ENCODE peak calls at places on chromosomes 13 and 19, in eight cellular contexts. H is foreskin fibroblast, X is OCI-LY7, F is transverse colon, O is keratinocyte, M is neural crest cell, C is PC-3, T is endothelial cell. Y is an unnamed sample.

GRCh38 chr13:98509271-98510155 is 67.4 kb downstream of the STK24 start:
- DNase-seq in H (peak), X (no peak), F (peak), O (peak), M (no peak), C (peak), T (no peak), Y (no peak)

GRCh38 chr19:29478578-29479565 is 46.9 kb upstream of the VSTM2B start:
- DNase-seq in H (no peak), X (peak), F (no peak), O (no peak), M (peak), C (no peak), T (peak), Y (no peak)

GRCh38 chr19:13181747-13182388 is 31.7 kb downstream of the IER2 start:
- DNase-seq in H (peak), X (peak), F (peak), O (no peak), M (no peak), C (peak), T (no peak), Y (peak)

GRCh38 chr13:76129305-76130040 is 493.3 kb downstream of the LMO7 start:
- DNase-seq in H (no peak), X (no peak), F (no peak), O (no peak), M (no peak), C (no peak), T (no peak), Y (no peak)

GRCh38 chr13:94050686-94051085 is 428.8 kb downstream of the DCT start:
- DNase-seq in H (no peak), X (no peak), F (no peak), O (no peak), M (no peak), C (no peak), T (no peak), Y (no peak)

GRCh38 chr13:54958781-54959180 is 1930.2 kb downstream of the OLFM4 start:
- DNase-seq in H (no peak), X (no peak), F (no peak), O (no peak), M (no peak), C (no peak), T (no peak), Y (no peak)

GRCh38 chr19:29666634-29667389 is 1.6 kb downstream of the PLEKHF1 start:
- DNase-seq in H (peak), X (no peak), F (peak), O (no peak), M (no peak), C (no peak), T (peak), Y (no peak)

GRCh38 chr19:3821156-3821555 is 35.0 kb upstream of the MATK start:
- DNase-seq in H (no peak), X (no peak), F (no peak), O (no peak), M (no peak), C (no peak), T (no peak), Y (no peak)

GRCh38 chr19:40798997-40799557 is at the start of gene EGLN2:
- DNase-seq in H (no peak), X (no peak), F (no peak), O (no peak), M (no peak), C (no peak), T (no peak), Y (peak)

GRCh38 chr19:38516802-38517201 is 83.3 kb downstream of the RYR1 start:
- DNase-seq in H (no peak), X (no peak), F (no peak), O (no peak), M (no peak), C (no peak), T (no peak), Y (no peak)

GRCh38 chr13:20891768-20892167 is 10.8 kb downstream of the XPO4 start:
- DNase-seq in H (no peak), X (no peak), F (no peak), O (no peak), M (no peak), C (no peak), T (no peak), Y (no peak)
- TF ChIP-seq CTCF in H (no peak), X (no peak), F (no peak), O (no peak), M (no peak), C (no peak), T (no peak), Y (no peak)

GRCh38 chr19:52570005-52570861 is at the start of gene ZNF701:
- DNase-seq in H (peak), X (peak), F (peak), O (peak), M (peak), C (peak), T (peak), Y (peak)
- TF ChIP-seq CTCF in H (no peak), X (no peak), F (peak), O (no peak), M (peak), C (no peak), T (peak), Y (no peak)

GRCh38 chr19:43450545-43450997 is 14.8 kb downstream of the LYPD3 start:
- DNase-seq in H (peak), X (no peak), F (no peak), O (no peak), M (no peak), C (no peak), T (no peak), Y (no peak)
- TF ChIP-seq CTCF in H (no peak), X (no peak), F (no peak), O (no peak), M (no peak), C (no peak), T (no peak), Y (no peak)

DNA sequence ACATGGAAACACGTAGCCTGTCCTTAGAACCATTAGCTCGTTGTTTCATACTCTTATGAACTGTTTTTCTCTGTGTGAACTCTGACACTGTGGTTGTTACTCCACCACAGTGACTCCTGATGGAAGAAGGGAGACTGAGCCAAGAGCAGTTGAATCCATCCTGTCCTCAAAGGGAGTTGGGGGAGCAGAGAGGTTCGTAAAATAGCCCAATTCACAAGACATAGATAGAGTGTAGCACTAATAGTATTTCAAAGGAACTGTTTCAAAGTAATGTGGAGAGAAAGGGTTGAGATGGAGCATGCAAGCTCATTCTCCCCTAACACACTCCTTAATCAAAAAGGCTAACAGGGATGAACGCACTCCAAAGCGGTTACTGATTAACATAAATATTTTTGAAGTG is 964.7 kb downstream of the PCDH9 start:
- DNase-seq in H (peak), X (no peak), F (no peak), O (no peak), M (no peak), C (no peak), T (no peak), Y (no peak)
- TF ChIP-seq CTCF in H (no peak), X (no peak), F (no peak), O (no peak), M (no peak), C (no peak), T (no peak), Y (no peak)

DNA sequence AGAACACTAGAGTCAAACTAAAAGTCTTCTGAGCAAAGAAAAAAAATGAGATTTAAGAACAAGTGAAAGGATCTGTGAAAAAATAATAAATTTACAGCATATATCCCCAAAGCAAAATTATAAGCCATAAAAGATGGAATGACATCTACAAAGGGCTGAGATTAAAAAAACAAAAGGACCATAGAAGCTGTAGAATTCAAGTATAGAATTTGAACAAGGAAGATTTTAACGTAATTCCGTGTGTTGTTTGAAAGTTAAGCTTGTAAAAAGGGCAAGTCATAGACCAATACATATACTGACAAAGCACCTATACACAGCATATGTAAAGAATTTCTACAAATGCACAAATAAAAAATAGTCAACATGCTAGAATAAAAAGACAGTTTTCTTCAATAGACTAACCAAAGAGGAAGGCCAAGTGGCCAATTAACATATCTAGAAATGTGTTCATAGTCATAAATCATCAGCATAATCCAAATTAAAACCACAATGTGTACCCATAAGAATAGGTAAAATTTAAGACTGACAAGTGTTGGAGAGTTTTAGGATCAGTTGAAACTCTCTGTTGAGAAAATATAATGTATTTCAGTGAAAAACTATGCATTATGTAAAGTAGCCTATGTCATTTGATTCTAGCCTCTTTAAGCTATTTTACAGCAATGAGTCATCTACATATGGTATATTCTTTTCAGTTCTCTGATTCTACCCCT is 674.9 kb downstream of the OLFM4 start:
- DNase-seq in H (no peak), X (no peak), F (no peak), O (no peak), M (no peak), C (no peak), T (no peak), Y (no peak)
- TF ChIP-seq CTCF in H (no peak), X (no peak), F (no peak), O (no peak), M (no peak), C (no peak), T (no peak), Y (no peak)

GRCh38 chr19:10105241-10106099 is 692 bp upstream of the PPAN start:
- DNase-seq in H (no peak), X (peak), F (peak), O (no peak), M (no peak), C (no peak), T (no peak), Y (peak)

GRCh38 chr19:10107817-10108367 is 1.7 kb downstream of the PPAN start:
- DNase-seq in H (no peak), X (no peak), F (no peak), O (no peak), M (no peak), C (no peak), T (no peak), Y (no peak)

GRCh38 chr19:10104665-10105221 is 1.4 kb upstream of the PPAN start:
- DNase-seq in H (no peak), X (peak), F (peak), O (no peak), M (no peak), C (no peak), T (no peak), Y (peak)

GRCh38 chr19:10107254-10107653 is 1.1 kb downstream of the PPAN start:
- DNase-seq in H (no peak), X (no peak), F (no peak), O (no peak), M (no peak), C (no peak), T (no peak), Y (no peak)

DNA sequence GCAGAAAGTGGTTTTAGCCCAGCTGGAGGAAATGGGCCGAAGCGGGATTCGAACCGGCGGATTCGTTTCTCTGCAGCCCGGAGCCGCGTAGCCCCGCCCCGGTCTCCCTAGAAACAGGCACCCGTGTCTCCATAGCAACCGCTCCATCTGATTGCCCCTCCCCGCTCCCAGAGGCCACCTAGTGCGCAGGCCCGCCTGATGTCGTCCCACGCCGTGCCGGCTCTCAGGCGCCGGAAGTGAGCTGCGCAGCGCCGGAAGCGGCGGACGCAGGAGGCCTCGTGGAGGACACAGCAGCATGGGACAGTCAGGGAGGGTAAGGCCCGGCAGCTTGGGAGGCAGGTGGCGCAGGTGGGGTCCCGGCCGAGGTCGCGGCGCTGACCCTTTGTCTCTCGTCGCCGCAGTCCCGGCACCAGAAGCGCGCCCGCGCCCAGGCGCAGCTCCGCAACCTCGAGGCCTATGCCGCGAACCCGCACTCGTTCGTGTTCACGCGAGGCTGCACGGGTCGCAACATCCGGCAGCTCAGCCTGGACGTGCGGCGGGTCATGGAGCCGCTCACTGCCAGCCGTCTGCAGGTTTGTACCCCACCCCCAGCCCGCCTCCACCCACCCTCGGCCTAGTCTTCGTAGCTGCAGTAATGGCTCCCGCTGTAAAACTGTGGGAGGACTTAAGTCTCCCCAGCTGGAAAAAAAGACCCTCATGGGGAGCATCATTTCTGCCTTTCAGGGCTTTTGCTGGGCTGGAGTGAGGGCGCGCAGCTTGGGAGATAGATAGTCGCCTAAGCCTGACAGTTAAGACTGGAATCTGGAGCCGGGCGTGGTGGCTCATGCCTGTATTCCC is at the start of gene PPAN:
- DNase-seq in H (peak), X (peak), F (peak), O (peak), M (peak), C (peak), T (peak), Y (peak)
- TF ChIP-seq CTCF in H (no peak), X (no peak), F (no peak), O (no peak), M (no peak), C (no peak), T (no peak), Y (no peak)

DNA sequence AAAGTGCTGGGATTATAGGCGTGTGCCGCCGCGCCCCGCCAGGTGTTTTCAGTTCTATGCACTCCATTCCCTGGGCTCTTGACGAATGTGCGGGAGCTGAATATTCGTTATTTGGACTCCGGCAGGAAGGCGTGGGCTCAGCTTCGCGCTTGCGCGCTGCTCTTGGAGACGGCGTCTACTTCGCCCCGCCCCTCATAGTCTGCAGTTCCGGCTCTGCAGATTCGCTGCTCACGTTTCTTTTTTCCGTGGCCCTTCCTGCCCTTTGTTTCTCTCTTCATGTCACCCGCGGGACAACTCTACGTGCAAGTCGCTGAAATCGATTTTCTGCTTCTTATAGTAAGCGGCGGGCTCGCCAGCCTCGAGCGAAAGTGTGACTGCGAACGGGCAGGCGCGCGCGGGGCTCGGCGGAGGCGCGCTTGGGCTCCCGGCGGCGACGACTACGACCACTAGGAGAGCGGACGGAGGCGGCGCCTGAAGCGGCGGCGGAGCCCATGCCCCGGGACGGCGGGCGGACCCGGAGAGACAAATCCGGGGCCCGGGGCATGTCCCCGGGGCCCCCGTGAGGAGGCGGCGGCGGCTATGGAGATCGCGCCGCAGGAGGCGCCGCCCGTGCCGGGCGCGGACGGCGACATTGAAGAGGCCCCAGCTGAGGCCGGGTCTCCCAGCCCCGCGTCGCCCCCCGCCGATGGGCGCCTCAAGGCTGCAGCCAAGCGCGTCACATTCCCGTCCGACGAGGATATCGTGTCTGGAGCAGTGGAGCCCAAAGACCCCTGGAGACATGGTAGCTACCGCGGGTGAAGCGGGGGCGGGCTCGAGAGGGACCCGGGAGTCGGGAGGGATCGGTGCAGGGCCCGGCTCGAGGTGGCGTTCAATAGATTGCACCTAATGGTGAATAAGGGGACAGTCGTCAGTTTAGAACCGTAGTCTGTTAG is at the start of gene PPP1R37:
- DNase-seq in H (peak), X (peak), F (peak), O (peak), M (peak), C (peak), T (peak), Y (peak)
- TF ChIP-seq CTCF in H (peak), X (peak), F (peak), O (no peak), M (peak), C (peak), T (peak), Y (no peak)

Y was measured in GM13977.